ENCODE peak calls at places on chromosomes 6 and 20, in four cellular contexts. Q is SK-N-SH, M is sigmoid colon, B is stomach. G is an unnamed sample.
A peak's percentile ranks its signal among the peaks of the same experiment; 100 is the strongest.

GRCh38 chr6:106223300-106223930 is 102.1 kb downstream of the ATG5 start:
- DNase-seq in Q (peak; percentile 15), M (no peak), B (peak; percentile 71), G (no peak)

GRCh38 chr6:113277111-113277510 is 580.0 kb upstream of the MARCKS start:
- DNase-seq in Q (no peak), M (no peak), B (no peak), G (no peak)

GRCh38 chr6:43765776-43766175 is 4.2 kb upstream of the VEGFA start:
- DNase-seq in Q (no peak), M (peak; percentile 2), B (no peak), G (no peak)

GRCh38 chr6:170529839-170530520 is 23.1 kb downstream of the PSMB1 start:
- DNase-seq in Q (peak; percentile 70), M (peak; percentile 83), B (peak; percentile 83), G (no peak)

GRCh38 chr20:19463597-19463996 is 251.2 kb downstream of the SLC24A3 start:
- DNase-seq in Q (no peak), M (peak; percentile 21), B (no peak), G (no peak)

GRCh38 chr6:13709698-13710551 is 1.7 kb downstream of the RANBP9 start:
- DNase-seq in Q (peak; percentile 40), M (no peak), B (no peak), G (no peak)

GRCh38 chr20:3714092-3714491 is 1.7 kb upstream of the SIGLEC1 start:
- DNase-seq in Q (no peak), M (no peak), B (no peak), G (no peak)

GRCh38 chr20:48723308-48724264 is 104.2 kb downstream of the PREX1 start:
- DNase-seq in Q (no peak), M (peak; percentile 78), B (peak; percentile 83), G (no peak)

GRCh38 chr20:49750611-49751396 is 37.1 kb upstream of the B4GALT5 start:
- DNase-seq in Q (no peak), M (no peak), B (no peak), G (no peak)

GRCh38 chr20:14928083-14928482 is 590.7 kb upstream of the FLRT3 start:
- DNase-seq in Q (no peak), M (no peak), B (no peak), G (no peak)

GRCh38 chr6:63458480-63459115 is 113.7 kb upstream of the LOC128125822 start:
- DNase-seq in Q (no peak), M (no peak), B (no peak), G (no peak)
- TF ChIP-seq POLR2AphosphoS5 in Q (no peak), M (no peak), B (peak; percentile 82), G (no peak)

DNA sequence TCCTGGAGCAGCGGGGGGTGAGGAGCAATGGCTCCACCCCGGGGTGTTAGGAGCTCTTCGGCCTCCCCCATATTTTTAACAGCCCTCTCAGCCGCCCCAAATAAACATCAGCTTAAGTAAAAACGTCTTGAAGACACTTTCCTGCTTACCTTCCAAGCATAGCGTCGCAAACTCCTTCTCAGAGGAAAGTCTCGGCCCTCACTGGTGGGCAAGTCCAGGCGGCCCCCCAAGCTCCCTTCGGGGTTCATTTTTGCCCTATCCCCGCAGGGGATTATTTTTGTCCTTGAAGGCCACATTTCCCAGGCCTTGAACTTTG is 892 bp downstream of the RBM38 start:
- DNase-seq in Q (no peak), M (peak; percentile 69), B (no peak), G (no peak)
- TF ChIP-seq POLR2AphosphoS5 in Q (no peak), M (no peak), B (no peak), G (no peak)

GRCh38 chr6:41527721-41528408 is 18.3 kb upstream of the FOXP4 start:
- DNase-seq in Q (no peak), M (no peak), B (peak; percentile 65), G (no peak)
- TF ChIP-seq POLR2AphosphoS5 in Q (no peak), M (no peak), B (no peak), G (no peak)

DNA sequence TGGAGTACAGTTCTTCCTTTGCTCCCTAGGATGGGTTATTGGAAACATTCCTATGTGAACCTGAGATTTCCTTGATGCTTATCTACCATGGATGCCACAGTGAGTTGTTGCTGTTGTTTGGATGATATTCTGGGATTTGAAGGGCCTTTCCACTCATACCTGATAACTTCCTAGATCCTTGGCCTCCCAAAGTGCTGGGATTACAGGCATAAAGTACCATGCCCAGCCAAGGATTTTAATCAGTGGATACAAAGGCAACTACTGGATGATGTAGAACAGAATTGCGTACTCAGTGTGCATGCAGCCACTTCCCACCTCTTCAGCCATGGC is 20.0 kb downstream of the PPP1R16B start:
- DNase-seq in Q (no peak), M (no peak), B (no peak), G (no peak)
- TF ChIP-seq POLR2AphosphoS5 in Q (no peak), M (no peak), B (no peak), G (no peak)

GRCh38 chr20:37989601-37990001 is 43.7 kb downstream of the TTI1 start:
- DNase-seq in Q (no peak), M (no peak), B (peak; percentile 86), G (no peak)
- TF ChIP-seq POLR2AphosphoS5 in Q (no peak), M (no peak), B (peak; percentile 65), G (no peak)

DNA sequence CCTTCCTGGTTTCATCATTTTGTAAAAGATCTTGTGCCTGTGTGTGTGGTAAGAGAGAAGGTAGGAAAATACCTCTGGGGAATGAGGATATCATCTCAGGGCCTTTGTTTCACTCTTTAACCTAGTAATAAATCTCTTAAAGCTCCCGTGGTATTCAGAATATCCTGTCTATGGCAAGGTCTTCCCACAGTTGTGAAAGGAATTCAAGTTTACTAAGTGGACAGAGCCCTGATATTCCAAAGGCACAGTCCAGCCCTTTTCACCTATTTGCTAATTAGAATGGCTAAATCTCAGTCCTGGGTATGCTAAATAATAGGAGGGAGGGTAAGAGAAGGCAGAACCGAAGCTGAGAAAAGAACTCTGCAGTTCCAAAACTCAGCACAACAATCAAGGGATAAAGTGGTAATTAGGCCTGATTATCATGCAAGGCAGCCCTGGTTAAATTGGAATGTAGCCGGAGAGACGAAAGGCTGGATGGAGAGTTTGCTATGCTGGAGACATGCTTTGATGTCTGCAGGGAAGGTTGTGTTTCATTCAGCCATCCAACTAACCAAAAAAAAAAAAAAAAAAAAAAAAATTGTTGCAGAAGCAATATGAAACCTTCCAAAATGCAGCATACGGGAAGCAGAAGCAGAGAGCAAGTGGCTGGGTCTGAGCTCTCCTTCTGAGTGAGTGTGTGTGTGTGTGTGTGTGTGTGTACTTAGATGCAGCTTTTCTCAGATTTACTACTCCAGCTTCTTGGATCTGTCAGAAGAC is 28.5 kb upstream of the PIM1 start:
- DNase-seq in Q (no peak), M (peak; percentile 77), B (no peak), G (no peak)
- TF ChIP-seq POLR2AphosphoS5 in Q (no peak), M (peak; percentile 35), B (no peak), G (no peak)

G was measured in esophagus muscularis mucosa.